ENCODE peak calls at places on chromosomes 11 and 22, in eight cellular contexts. D is CD4-positive, alpha-beta memory T cell; I is esophagus muscularis mucosa; K is uterus; R is CD4-positive, CD25-positive, alpha-beta regulatory T cell; S is CD8-positive, alpha-beta T cell; C is IMR-90; O is aorta. G is an unnamed sample. For H3K4me1 and H3K36me3, the result is how much of the 10 kb centered on the place peaks cover.

GRCh38 chr11:120030411-120030810 is 107.5 kb downstream of the TRIM29 start:
- DNase-seq in D (no peak), I (no peak), K (no peak), R (no peak), S (no peak), C (no peak), O (no peak), G (no peak)

GRCh38 chr11:45056529-45056928 is 89.9 kb upstream of the PRDM11 start:
- DNase-seq in D (no peak), I (no peak), K (no peak), R (no peak), S (no peak), C (no peak), O (no peak), G (no peak)

GRCh38 chr11:103097279-103097678 is 5.3 kb upstream of the DCUN1D5 start:
- DNase-seq in D (no peak), I (no peak), K (no peak), R (no peak), S (no peak), C (no peak), O (no peak), G (no peak)

GRCh38 chr11:3056296-3057068 is 741 bp downstream of the CARS1 start:
- DNase-seq in D (peak), I (no peak), K (no peak), R (peak), S (no peak), C (no peak), O (no peak), G (no peak)

GRCh38 chr11:709109-709997 is 3.3 kb downstream of the EPS8L2 start:
- DNase-seq in D (no peak), I (no peak), K (no peak), R (no peak), S (no peak), C (no peak), O (no peak), G (no peak)

GRCh38 chr22:33020721-33021120 is 37.5 kb downstream of the SYN3 start:
- DNase-seq in D (no peak), I (peak), K (no peak), R (no peak), S (no peak), C (no peak), O (no peak), G (no peak)

GRCh38 chr11:90241414-90241813 is 18.6 kb upstream of the CHORDC1 start:
- DNase-seq in D (no peak), I (no peak), K (no peak), R (no peak), S (no peak), C (no peak), O (no peak), G (no peak)

GRCh38 chr11:6568191-6568918 is 35.1 kb downstream of the RRP8 start:
- DNase-seq in D (no peak), I (peak), K (no peak), R (no peak), S (no peak), C (peak), O (no peak), G (no peak)

GRCh38 chr22:22931557-22932270 is 44.1 kb downstream of the IGLL5 start:
- DNase-seq in D (no peak), I (no peak), K (no peak), R (no peak), S (no peak), C (no peak), O (peak), G (no peak)

GRCh38 chr22:29148036-29148435 is 57.7 kb upstream of the EMID1 start:
- DNase-seq in D (no peak), I (no peak), K (no peak), R (no peak), S (no peak), C (no peak), O (no peak), G (no peak)

GRCh38 chr22:41327124-41327523 is 25.8 kb downstream of the ZC3H7B start:
- DNase-seq in D (no peak), I (no peak), K (no peak), R (no peak), S (no peak), C (no peak), O (no peak), G (no peak)

GRCh38 chr11:125057370-125058060 is 5.6 kb upstream of the SLC37A2 start:
- DNase-seq in D (no peak), I (no peak), K (no peak), R (no peak), S (no peak), C (no peak), O (no peak), G (no peak)

GRCh38 chr11:119323532-119324033 is 6.7 kb upstream of the MCAM start:
- DNase-seq in D (peak), I (no peak), K (peak), R (peak), S (peak), C (peak), O (peak), G (peak)

GRCh38 chr11:133149698-133150097 is 382.6 kb downstream of the OPCML start:
- DNase-seq in D (no peak), I (no peak), K (no peak), R (no peak), S (no peak), C (no peak), O (no peak), G (no peak)

GRCh38 chr11:2549080-2549479 is 104.3 kb downstream of the KCNQ1 start:
- DNase-seq in D (no peak), I (no peak), K (no peak), R (no peak), S (no peak), C (no peak), O (peak), G (no peak)

GRCh38 chr11:1153105-1153950 is 4.4 kb upstream of the MUC5AC start:
- DNase-seq in D (no peak), I (no peak), K (no peak), R (no peak), S (no peak), C (no peak), O (no peak), G (no peak)

GRCh38 chr11:38693306-38693705 is 2095.3 kb upstream of the RAG2 start:
- DNase-seq in D (no peak), I (no peak), K (no peak), R (no peak), S (no peak), C (no peak), O (no peak), G (no peak)

GRCh38 chr22:43440556-43440955 is 28.7 kb downstream of the MPPED1 start:
- DNase-seq in D (no peak), I (no peak), K (no peak), R (no peak), S (no peak), C (no peak), O (no peak), G (no peak)

GRCh38 chr11:46285594-46286033 is 8.2 kb downstream of the CREB3L1 start:
- DNase-seq in D (no peak), I (no peak), K (no peak), R (no peak), S (no peak), C (peak), O (peak), G (no peak)

GRCh38 chr11:109000531-109000930 is 335.7 kb downstream of the DDX10 start:
- DNase-seq in D (no peak), I (peak), K (no peak), R (no peak), S (no peak), C (no peak), O (no peak), G (no peak)

GRCh38 chr11:59437770-59438169 is 1.5 kb downstream of the OR5A1 start:
- DNase-seq in D (no peak), I (no peak), K (no peak), R (no peak), S (no peak), C (no peak), O (no peak), G (no peak)

GRCh38 chr11:68840661-68841653 is 759 bp downstream of the CPT1A start:
- DNase-seq in D (no peak), I (no peak), K (peak), R (no peak), S (no peak), C (peak), O (peak), G (no peak)

GRCh38 chr11:117279711-117280376 is 11.3 kb upstream of the BACE1-AS start:
- DNase-seq in D (peak), I (no peak), K (no peak), R (peak), S (no peak), C (no peak), O (no peak), G (no peak)

GRCh38 chr22:22883090-22883727 is 4.4 kb upstream of the IGLL5 start:
- DNase-seq in D (no peak), I (no peak), K (no peak), R (no peak), S (no peak), C (no peak), O (no peak), G (no peak)

GRCh38 chr11:45303316-45303715 is 17.2 kb upstream of the SYT13 start:
- DNase-seq in D (no peak), I (peak), K (no peak), R (no peak), S (no peak), C (no peak), O (no peak), G (no peak)

GRCh38 chr11:101880208-101880607 is 34.6 kb upstream of the CEP126 start:
- DNase-seq in D (no peak), I (no peak), K (no peak), R (no peak), S (no peak), C (peak), O (no peak), G (no peak)

GRCh38 chr22:27515091-27515523 is 286.4 kb downstream of the MN1 start:
- DNase-seq in D (no peak), I (no peak), K (no peak), R (no peak), S (no peak), C (no peak), O (peak), G (no peak)

GRCh38 chr11:61963282-61964057 is 4.0 kb downstream of the FTH1 start:
- DNase-seq in D (peak), I (no peak), K (no peak), R (peak), S (no peak), C (peak), O (peak), G (no peak)

GRCh38 chr11:108880510-108880909 is 215.6 kb downstream of the DDX10 start:
- DNase-seq in D (no peak), I (no peak), K (no peak), R (no peak), S (no peak), C (peak), O (no peak), G (no peak)

GRCh38 chr11:70788247-70789022 is 390.1 kb downstream of the CTTN start:
- DNase-seq in D (no peak), I (no peak), K (no peak), R (no peak), S (no peak), C (peak), O (no peak), G (no peak)

GRCh38 chr11:95432714-95433503 is 201.9 kb upstream of the SESN3 start:
- DNase-seq in D (no peak), I (no peak), K (no peak), R (no peak), S (no peak), C (no peak), O (no peak), G (no peak)

GRCh38 chr22:42473484-42474193 is 41.4 kb upstream of the NFAM1 start:
- DNase-seq in D (peak), I (no peak), K (no peak), R (peak), S (no peak), C (peak), O (no peak), G (no peak)

GRCh38 chr11:122177238-122177637 is 61.2 kb upstream of the BLID start:
- DNase-seq in D (no peak), I (no peak), K (no peak), R (no peak), S (no peak), C (no peak), O (no peak), G (no peak)
- H3K4me1 ChIP-seq in D (under half), I (under half), K (under half), R (under half), S (under half), C (under half), O (under half), G (under half)

GRCh38 chr11:31796523-31797226 is 14.4 kb downstream of the PAX6 start:
- DNase-seq in D (no peak), I (peak), K (no peak), R (no peak), S (no peak), C (no peak), O (no peak), G (no peak)
- H3K27ac ChIP-seq in D (no peak), I (no peak), K (no peak), R (no peak), S (no peak), C (no peak), O (no peak), G (no peak)

DNA sequence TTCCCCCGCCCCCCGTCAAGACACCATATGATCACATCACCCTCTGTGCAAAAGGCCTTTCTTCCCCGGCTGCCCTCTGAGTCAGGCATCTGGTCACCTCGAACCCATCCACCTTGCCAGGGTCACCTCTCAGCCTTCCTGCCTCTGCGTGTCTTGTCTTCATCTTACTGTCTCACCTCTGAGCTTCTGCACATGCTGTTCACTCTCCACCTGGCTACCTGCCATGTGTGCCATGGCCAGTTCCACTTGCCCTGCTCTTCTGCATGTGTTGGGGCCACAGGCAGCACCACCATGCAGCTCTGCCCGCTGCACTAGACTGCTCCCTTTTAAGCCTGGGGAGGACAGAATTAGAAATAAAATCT is 9.8 kb downstream of the ZNF74 start:
- DNase-seq in D (no peak), I (no peak), K (no peak), R (no peak), S (no peak), C (no peak), O (no peak), G (no peak)
- H3K36me3 ChIP-seq in D (under half), I (half or more), K (under half), R (under half), S (under half), C (under half), O (under half), G (under half)

DNA sequence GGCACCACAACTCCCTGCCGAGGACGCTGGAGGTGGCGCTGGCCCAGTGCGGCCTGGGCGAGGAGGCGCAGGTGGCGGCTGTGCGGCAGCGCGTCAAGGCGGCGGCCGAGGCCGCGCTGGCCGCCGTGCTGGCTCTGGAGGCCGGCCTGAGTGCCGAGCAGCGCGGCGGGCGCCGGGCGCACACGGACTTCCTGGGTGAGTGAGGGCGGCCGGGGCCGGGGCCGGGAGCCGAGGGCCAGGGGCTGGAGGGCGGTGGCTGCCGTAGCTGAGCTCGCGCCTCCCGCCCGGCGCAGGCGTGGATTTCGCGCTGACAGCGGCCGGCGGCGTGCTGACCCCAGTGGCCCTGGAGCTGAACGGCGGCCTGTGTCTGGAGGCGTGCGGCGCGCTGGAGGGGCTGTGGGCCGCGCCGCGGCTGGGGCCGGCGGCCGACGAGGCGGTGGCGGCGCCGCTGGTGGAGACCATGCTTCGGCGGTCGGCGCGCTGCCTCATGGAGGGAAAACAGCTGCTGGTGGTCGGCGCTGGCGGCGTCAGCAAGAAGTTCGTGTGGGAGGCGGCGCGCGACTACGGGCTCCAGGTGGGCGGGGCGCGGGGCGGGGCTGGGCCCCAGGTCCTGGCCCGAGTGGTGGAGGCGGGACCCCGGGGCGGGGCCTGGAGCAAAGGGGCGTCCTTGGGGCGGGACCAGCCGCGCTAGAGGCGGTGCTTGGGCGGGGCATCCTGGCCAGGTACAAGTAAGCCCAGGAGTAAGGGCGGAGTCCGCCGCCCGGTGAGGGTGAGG is 5.4 kb downstream of the CARNS1 start:
- DNase-seq in D (peak), I (peak), K (peak), R (peak), S (peak), C (peak), O (peak), G (peak)
- H3K4me1 ChIP-seq in D (half or more), I (half or more), K (under half), R (half or more), S (half or more), C (under half), O (under half), G (half or more)

GRCh38 chr11:13183826-13184196 is 93.8 kb upstream of the BMAL1 start:
- DNase-seq in D (no peak), I (no peak), K (no peak), R (no peak), S (no peak), C (no peak), O (no peak), G (no peak)

GRCh38 chr11:13193613-13194012 is 84.0 kb upstream of the BMAL1 start:
- DNase-seq in D (no peak), I (no peak), K (no peak), R (no peak), S (no peak), C (no peak), O (no peak), G (no peak)

GRCh38 chr11:13188179-13188578 is 89.4 kb upstream of the BMAL1 start:
- DNase-seq in D (no peak), I (no peak), K (no peak), R (no peak), S (no peak), C (no peak), O (no peak), G (no peak)

GRCh38 chr11:13184295-13184794 is 93.2 kb upstream of the BMAL1 start:
- DNase-seq in D (no peak), I (no peak), K (no peak), R (no peak), S (no peak), C (no peak), O (no peak), G (no peak)

GRCh38 chr11:13189561-13190435 is 87.8 kb upstream of the BMAL1 start:
- DNase-seq in D (no peak), I (no peak), K (no peak), R (no peak), S (no peak), C (no peak), O (no peak), G (no peak)
- H3K27ac ChIP-seq in D (no peak), I (no peak), K (no peak), R (no peak), S (no peak), C (no peak), O (no peak), G (no peak)

GRCh38 chr11:20048707-20049106 is 111.6 kb downstream of the DBX1 start:
- DNase-seq in D (no peak), I (no peak), K (no peak), R (no peak), S (no peak), C (no peak), O (no peak), G (no peak)
- H3K36me3 ChIP-seq in D (under half), I (half or more), K (under half), R (under half), S (under half), C (under half), O (under half), G (under half)

DNA sequence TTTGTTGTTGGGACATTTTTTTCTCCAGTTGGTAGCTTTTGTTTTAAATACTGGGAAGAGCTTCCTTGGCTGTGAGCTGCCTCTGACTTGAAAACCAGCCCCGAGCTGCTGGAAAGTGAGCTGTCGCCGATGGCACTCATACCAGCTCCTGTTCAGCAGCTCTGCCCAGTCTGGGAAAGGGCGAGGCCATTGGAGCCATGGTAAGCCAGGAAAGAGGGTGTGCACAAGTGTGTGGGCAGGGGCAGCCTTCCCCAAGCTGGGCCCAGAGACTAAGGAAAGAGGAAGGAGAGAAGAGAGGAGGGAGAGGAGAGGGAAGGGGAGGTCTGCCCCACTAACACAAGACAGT is 3.2 kb upstream of the FLI1 start:
- DNase-seq in D (no peak), I (no peak), K (no peak), R (no peak), S (no peak), C (no peak), O (no peak), G (no peak)
- H3K4me1 ChIP-seq in D (under half), I (half or more), K (under half), R (under half), S (under half), C (under half), O (under half), G (under half)

GRCh38 chr22:40009231-40009769 is 14.5 kb downstream of the FAM83F start:
- DNase-seq in D (no peak), I (no peak), K (no peak), R (no peak), S (no peak), C (peak), O (no peak), G (no peak)

GRCh38 chr22:40008726-40009125 is 14.0 kb downstream of the FAM83F start:
- DNase-seq in D (no peak), I (no peak), K (no peak), R (no peak), S (no peak), C (peak), O (no peak), G (no peak)

GRCh38 chr22:40009953-40010751 is 15.4 kb downstream of the FAM83F start:
- DNase-seq in D (no peak), I (no peak), K (no peak), R (peak), S (no peak), C (no peak), O (no peak), G (no peak)

GRCh38 chr22:40006641-40007040 is 11.9 kb downstream of the FAM83F start:
- DNase-seq in D (no peak), I (no peak), K (no peak), R (no peak), S (no peak), C (no peak), O (no peak), G (no peak)

DNA sequence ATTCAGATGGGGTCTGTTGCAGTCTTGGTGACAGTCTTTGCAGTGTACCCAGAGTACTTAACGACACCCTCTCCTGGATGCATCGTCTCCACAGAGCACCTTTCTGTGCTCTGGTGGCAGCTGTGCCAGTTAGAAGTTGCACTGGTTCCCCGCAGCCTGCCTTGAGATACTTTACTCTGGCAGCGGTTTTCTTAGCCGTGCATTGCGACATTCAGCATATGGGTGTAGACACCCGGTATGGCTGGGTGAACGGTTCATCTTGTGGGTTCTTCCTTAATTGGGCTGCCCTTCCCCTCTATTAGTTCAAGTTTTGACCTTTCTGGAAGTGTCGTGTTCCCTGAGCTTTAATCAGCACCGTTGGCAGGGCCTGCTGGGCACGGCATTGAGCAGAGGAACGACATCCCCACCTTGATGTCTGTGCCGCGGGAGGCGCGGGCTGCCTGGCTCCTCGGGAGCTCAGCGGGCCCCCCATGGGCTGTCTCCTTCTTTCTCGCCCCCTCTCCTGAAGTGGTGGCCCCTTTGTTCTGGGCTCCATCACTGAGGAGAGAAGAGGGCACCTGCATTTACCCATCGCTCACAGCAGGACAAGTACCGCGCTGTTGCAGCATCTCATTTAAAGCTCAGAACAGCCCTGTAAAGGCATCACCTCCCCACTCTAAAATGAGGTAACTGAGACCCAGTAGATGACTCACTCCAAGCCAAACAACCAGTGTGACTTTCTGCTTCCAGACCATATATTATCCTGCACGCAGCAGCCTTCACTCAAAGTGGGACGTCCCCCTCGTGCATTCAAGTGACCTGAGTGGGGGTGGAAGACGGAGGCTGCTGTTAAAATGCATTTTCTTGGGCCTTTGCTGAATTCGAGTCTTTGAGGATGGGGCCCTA is 13.3 kb downstream of the FAM83F start:
- DNase-seq in D (no peak), I (no peak), K (no peak), R (no peak), S (no peak), C (no peak), O (no peak), G (no peak)
- H3K27ac ChIP-seq in D (no peak), I (no peak), K (no peak), R (no peak), S (no peak), C (no peak), O (no peak), G (no peak)

G was measured in effector memory CD4-positive, alpha-beta T cell.